ENCODE peak calls at places on chromosomes 5 and 9, in six cellular contexts. Y is type B pancreatic cell, L is A549, C is foreskin fibroblast, R is neural progenitor cell, A is GM10248. O is an unnamed sample.

GRCh38 chr9:18849910-18850677 is 182.9 kb downstream of the SAXO1 start:
- DNase-seq in Y (no peak), L (no peak), C (no peak), R (no peak), A (no peak), O (no peak)

GRCh38 chr5:13108281-13108680 is 836.2 kb downstream of the DNAH5 start:
- DNase-seq in Y (no peak), L (no peak), C (no peak), R (no peak), A (no peak), O (no peak)

GRCh38 chr5:150789943-150790611 is 11.5 kb downstream of the SMIM3 start:
- DNase-seq in Y (no peak), L (no peak), C (peak; percentile 97), R (peak; percentile 40), A (peak; percentile 70), O (no peak)

GRCh38 chr5:127092690-127093089 is 19.4 kb upstream of the C5orf63 start:
- DNase-seq in Y (no peak), L (no peak), C (peak; percentile 77), R (peak; percentile 9), A (no peak), O (no peak)

GRCh38 chr9:136978865-136979544 is 1.7 kb downstream of the PTGDS start:
- DNase-seq in Y (no peak), L (no peak), C (no peak), R (no peak), A (no peak), O (no peak)

GRCh38 chr5:116486588-116486987 is 88.0 kb downstream of the SEMA6A start:
- DNase-seq in Y (no peak), L (no peak), C (no peak), R (no peak), A (no peak), O (no peak)

GRCh38 chr9:127575875-127576778 is 36.0 kb upstream of the STXBP1 start:
- DNase-seq in Y (no peak), L (no peak), C (no peak), R (no peak), A (no peak), O (no peak)

GRCh38 chr5:54440456-54440893 is 15.0 kb upstream of the HSPB3 start:
- DNase-seq in Y (no peak), L (no peak), C (no peak), R (no peak), A (peak; percentile 48), O (no peak)

GRCh38 chr5:6255956-6256355 is 122.4 kb downstream of the MED10 start:
- DNase-seq in Y (no peak), L (no peak), C (no peak), R (no peak), A (no peak), O (no peak)

GRCh38 chr5:41445937-41446563 is 64.4 kb downstream of the PLCXD3 start:
- DNase-seq in Y (no peak), L (no peak), C (peak; percentile 12), R (no peak), A (no peak), O (no peak)

GRCh38 chr9:6739218-6739617 is 18.6 kb upstream of the KDM4C start:
- DNase-seq in Y (no peak), L (peak; percentile 36), C (no peak), R (no peak), A (no peak), O (no peak)
- TF ChIP-seq CTCF in Y (peak; percentile 47), L (peak; percentile 53), C (peak; percentile 36), R (peak; percentile 28), A (peak; percentile 18), O (peak; percentile 17)

DNA sequence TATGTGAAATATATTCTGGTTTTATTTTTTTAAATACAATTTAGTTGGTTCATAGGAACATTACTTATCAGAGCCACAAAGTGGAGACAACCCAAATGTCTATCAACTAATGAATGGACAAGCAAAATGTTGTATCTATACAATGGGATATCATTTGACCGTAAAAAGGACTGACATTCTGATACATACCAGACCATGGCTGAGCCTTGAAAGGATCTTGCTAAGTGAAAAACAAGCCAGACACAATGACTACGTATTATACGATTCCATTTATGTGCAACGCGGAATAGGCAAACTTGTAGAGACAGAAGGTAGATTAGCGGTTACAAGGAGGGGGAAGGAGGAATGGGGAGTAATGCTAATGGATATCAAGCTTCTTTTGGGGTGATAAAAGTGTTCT is 621.7 kb downstream of the BNC2 start:
- DNase-seq in Y (no peak), L (no peak), C (no peak), R (no peak), A (no peak), O (no peak)
- TF ChIP-seq CTCF in Y (no peak), L (no peak), C (no peak), R (no peak), A (no peak), O (no peak)

GRCh38 chr5:64040496-64040895 is 78.3 kb upstream of the HTR1A start:
- DNase-seq in Y (no peak), L (no peak), C (no peak), R (no peak), A (no peak), O (no peak)
- TF ChIP-seq CTCF in Y (no peak), L (no peak), C (no peak), R (no peak), A (no peak), O (no peak)

GRCh38 chr9:130137870-130138653 is 34.1 kb upstream of the NCS1 start:
- DNase-seq in Y (no peak), L (no peak), C (peak; percentile 96), R (peak; percentile 67), A (no peak), O (peak; percentile 26)

GRCh38 chr9:130137081-130137869 is 34.9 kb upstream of the NCS1 start:
- DNase-seq in Y (no peak), L (no peak), C (no peak), R (no peak), A (no peak), O (no peak)

GRCh38 chr9:130140701-130141100 is 31.5 kb upstream of the NCS1 start:
- DNase-seq in Y (no peak), L (no peak), C (no peak), R (no peak), A (no peak), O (no peak)

GRCh38 chr9:130139251-130139650 is 33.0 kb upstream of the NCS1 start:
- DNase-seq in Y (no peak), L (no peak), C (no peak), R (no peak), A (no peak), O (peak; percentile 42)

DNA sequence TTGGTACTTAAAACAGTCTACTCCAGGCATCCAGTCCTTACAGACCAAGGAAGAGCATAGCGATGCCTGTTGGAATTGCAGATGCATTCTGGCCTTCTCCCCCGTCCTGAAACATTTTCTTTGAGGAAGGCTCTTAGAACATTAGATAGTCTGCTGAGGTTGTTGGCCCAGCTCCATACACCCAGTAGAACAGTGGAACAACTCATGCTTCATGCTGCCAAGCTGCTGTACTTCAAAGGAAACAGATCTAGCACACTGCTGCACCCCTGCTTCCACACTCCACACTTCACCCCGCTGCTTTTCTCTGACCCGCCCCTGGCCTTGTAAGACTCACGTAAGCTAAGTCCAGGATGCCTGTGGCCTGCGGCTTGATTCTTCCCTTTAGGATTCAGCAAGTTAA is 33.4 kb upstream of the NCS1 start:
- DNase-seq in Y (no peak), L (no peak), C (peak; percentile 96), R (no peak), A (no peak), O (peak; percentile 93)
- TF ChIP-seq CTCF in Y (no peak), L (no peak), C (no peak), R (no peak), A (no peak), O (peak; percentile 10)

GRCh38 chr9:87500491-87500890 is 2.8 kb downstream of the DAPK1 start:
- DNase-seq in Y (no peak), L (no peak), C (no peak), R (no peak), A (no peak), O (no peak)
- TF ChIP-seq CTCF in Y (peak; percentile 66), L (peak; percentile 29), C (no peak), R (peak; percentile 9), A (no peak), O (no peak)

GRCh38 chr9:3650994-3651622 is 125.3 kb upstream of the RFX3 start:
- DNase-seq in Y (no peak), L (no peak), C (no peak), R (no peak), A (no peak), O (no peak)

GRCh38 chr9:3648266-3648665 is 122.5 kb upstream of the RFX3 start:
- DNase-seq in Y (no peak), L (no peak), C (no peak), R (no peak), A (no peak), O (no peak)

GRCh38 chr9:3648722-3649121 is 122.9 kb upstream of the RFX3 start:
- DNase-seq in Y (no peak), L (no peak), C (no peak), R (no peak), A (no peak), O (no peak)

GRCh38 chr9:3646226-3646625 is 120.4 kb upstream of the RFX3 start:
- DNase-seq in Y (no peak), L (no peak), C (no peak), R (no peak), A (no peak), O (no peak)

DNA sequence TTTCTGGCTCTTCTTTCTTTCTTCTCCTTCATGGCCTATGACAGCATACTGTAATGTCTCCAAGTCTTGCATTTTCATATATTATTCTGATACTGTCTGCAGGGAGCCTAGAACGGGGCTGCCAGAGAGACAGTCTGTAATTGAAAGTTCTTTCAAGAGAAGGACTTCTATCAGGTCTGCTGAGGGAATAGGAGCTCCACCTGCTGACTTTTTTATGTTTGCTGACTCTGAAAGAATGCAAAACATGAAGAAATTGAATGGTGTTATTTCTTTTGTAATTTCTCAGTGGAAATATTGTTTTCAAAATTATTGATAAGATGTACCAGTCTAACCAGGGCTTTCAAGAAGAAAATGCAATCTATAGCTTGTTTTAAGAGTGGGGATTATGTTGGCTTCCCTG is 121.9 kb upstream of the RFX3 start:
- DNase-seq in Y (no peak), L (no peak), C (no peak), R (no peak), A (no peak), O (no peak)
- TF ChIP-seq CTCF in Y (no peak), L (no peak), C (no peak), R (no peak), A (peak; percentile 10), O (no peak)

DNA sequence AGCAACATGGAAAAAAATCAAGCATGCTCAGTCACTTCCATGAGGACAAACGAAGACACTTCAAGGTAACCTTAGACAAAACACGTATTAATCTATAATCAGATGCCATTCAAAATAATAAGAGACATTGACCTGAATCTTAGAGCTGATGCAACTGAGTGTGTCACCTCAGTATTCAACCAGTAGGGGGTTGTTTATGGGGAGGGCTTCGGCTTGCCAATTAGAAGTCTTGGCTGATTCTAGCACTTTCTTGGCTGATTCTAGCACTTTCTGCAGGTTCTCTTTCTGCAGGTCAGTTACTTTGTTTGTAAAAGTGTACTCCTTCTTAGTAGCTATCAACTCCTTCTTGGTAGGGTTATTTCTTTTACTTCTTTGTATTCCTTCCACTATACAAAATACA is 317.6 kb downstream of the ENC1 start:
- DNase-seq in Y (no peak), L (no peak), C (no peak), R (no peak), A (no peak), O (no peak)
- TF ChIP-seq CTCF in Y (no peak), L (no peak), C (no peak), R (no peak), A (no peak), O (no peak)

DNA sequence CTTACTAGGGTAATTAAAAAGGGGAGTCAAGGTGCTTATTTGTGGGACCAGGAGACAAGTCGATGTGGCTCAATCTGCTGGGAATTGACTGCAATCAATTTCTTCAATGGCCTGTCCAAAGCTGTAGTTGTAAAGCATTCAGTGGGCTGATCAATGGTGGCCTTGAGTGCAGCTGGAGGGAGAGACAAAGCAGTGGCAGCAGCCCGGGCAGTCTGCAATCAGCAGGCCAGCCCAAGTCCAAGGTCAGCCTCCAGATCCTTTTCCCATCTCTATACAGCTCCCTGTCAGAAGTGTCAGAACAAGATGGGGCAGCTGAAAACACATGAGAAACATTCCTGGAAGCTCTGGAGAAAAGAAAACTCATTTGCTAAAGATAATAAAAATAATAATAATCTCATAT is 51.0 kb upstream of the BRINP1 start:
- DNase-seq in Y (no peak), L (no peak), C (no peak), R (no peak), A (no peak), O (no peak)
- TF ChIP-seq CTCF in Y (no peak), L (no peak), C (no peak), R (no peak), A (no peak), O (no peak)

O was measured in thyroid gland.